ENCODE peak calls at places on chromosomes 2 and 18, in eight cellular contexts. L, E, M, H, W, J, N and R are unnamed samples.

GRCh38 chr2:219455635-219456034 is 21.0 kb downstream of the SPEG start:
- DNase-seq in J (no peak), W (no peak), H (no peak), L (no peak), N (no peak), M (no peak), E (no peak), R (no peak)

GRCh38 chr18:45250479-45250878 is 364.8 kb upstream of the SLC14A2 start:
- DNase-seq in H (no peak), N (no peak), J (no peak), E (no peak), L (no peak), M (no peak), W (no peak), R (no peak)

GRCh38 chr2:204234879-204235278 is 298.3 kb downstream of the ICOS start:
- DNase-seq in W (no peak), E (no peak), J (no peak), H (peak; percentile 19), L (no peak), N (peak; percentile 57), M (no peak), R (no peak)

GRCh38 chr2:200042944-200043343 is 87.6 kb downstream of the MAIP1 start:
- DNase-seq in M (no peak), W (no peak), J (no peak), H (peak; percentile 16), N (no peak), L (no peak), E (no peak), R (no peak)

GRCh38 chr2:239902749-239903201 is 122.4 kb downstream of the NDUFA10 start:
- DNase-seq in E (no peak), J (no peak), L (no peak), M (no peak), N (no peak), W (no peak), H (no peak), R (no peak)

GRCh38 chr18:24837065-24837464 is 376.6 kb downstream of the HRH4 start:
- DNase-seq in H (peak; percentile 49), E (no peak), J (no peak), M (no peak), W (no peak), N (peak; percentile 49), L (no peak), R (no peak)

GRCh38 chr2:198273670-198274069 is 469.3 kb downstream of the PLCL1 start:
- DNase-seq in J (no peak), L (no peak), H (no peak), W (no peak), E (no peak), N (no peak), M (no peak), R (no peak)

GRCh38 chr2:215660687-215661086 is 224.8 kb upstream of the FN1 start:
- DNase-seq in L (no peak), W (no peak), E (no peak), J (no peak), N (no peak), M (no peak), H (peak; percentile 19), R (no peak)

GRCh38 chr2:241774419-241775222 is 2.0 kb upstream of the GAL3ST2 start:
- DNase-seq in J (no peak), M (no peak), L (no peak), H (no peak), W (peak; percentile 53), E (peak; percentile 88), N (peak; percentile 75), R (peak; percentile 70)